ENCODE peak calls at places on chromosomes 1 and 21, in six cellular contexts. C is GM12891, K is H1, N is K562, Z is GM12878, H is HepG2. B is an unnamed sample.
A peak's percentile ranks its signal among the peaks of the same experiment; 100 is the strongest.

GRCh38 chr1:86582161-86582560 is 35.3 kb downstream of the CLCA4 start:
- DNase-seq in C (no peak), K (no peak), N (no peak), Z (no peak), H (no peak), B (no peak)

GRCh38 chr1:180227843-180228647 is 2.0 kb upstream of the LHX4 start:
- DNase-seq in C (no peak), K (no peak), N (no peak), Z (no peak), H (no peak), B (no peak)

GRCh38 chr1:57296726-57297252 is 127.1 kb downstream of the DAB1 start:
- DNase-seq in C (no peak), K (no peak), N (no peak), Z (no peak), H (no peak), B (no peak)

GRCh38 chr1:76949503-76949902 is 82.2 kb downstream of the ST6GALNAC5 start:
- DNase-seq in C (no peak), K (no peak), N (no peak), Z (no peak), H (no peak), B (no peak)

GRCh38 chr21:42193131-42193671 is 25.7 kb upstream of the ABCG1 start:
- DNase-seq in C (no peak), K (no peak), N (no peak), Z (no peak), H (no peak), B (no peak)

GRCh38 chr1:165354739-165355138 is 1.8 kb downstream of the LMX1A start:
- DNase-seq in C (no peak), K (no peak), N (no peak), Z (no peak), H (no peak), B (no peak)

GRCh38 chr1:212073490-212073889 is 37.9 kb downstream of the DTL start:
- DNase-seq in C (no peak), K (no peak), N (no peak), Z (no peak), H (no peak), B (no peak)

GRCh38 chr1:169117599-169117998 is 11.1 kb downstream of the ATP1B1 start:
- DNase-seq in C (no peak), K (no peak), N (no peak), Z (no peak), H (no peak), B (no peak)

GRCh38 chr1:212782422-212783154 is 9.0 kb downstream of the NSL1 start:
- DNase-seq in C (no peak), K (no peak), N (peak; percentile 23), Z (no peak), H (peak; percentile 3), B (no peak)

GRCh38 chr1:12437629-12438028 is 180.4 kb downstream of the DHRS3 start:
- DNase-seq in C (no peak), K (no peak), N (no peak), Z (no peak), H (peak; percentile 65), B (no peak)

GRCh38 chr1:21311016-21311415 is 20.8 kb upstream of the ECE1 start:
- DNase-seq in C (no peak), K (no peak), N (no peak), Z (no peak), H (peak; percentile 87), B (no peak)

GRCh38 chr1:46613661-46614603 is 2.7 kb downstream of the MOB3C start:
- DNase-seq in C (peak; percentile 61), K (peak; percentile 83), N (peak; percentile 35), Z (peak; percentile 42), H (no peak), B (peak; percentile 34)

GRCh38 chr1:149927535-149928387 is at the start of gene SF3B4:
- DNase-seq in C (peak; percentile 78), K (peak; percentile 92), N (peak; percentile 96), Z (peak; percentile 72), H (peak; percentile 87), B (peak; percentile 82)

GRCh38 chr1:244730934-244731434 is 78.1 kb downstream of the DESI2 start:
- DNase-seq in C (no peak), K (peak; percentile 68), N (no peak), Z (no peak), H (no peak), B (no peak)

GRCh38 chr1:226644541-226645176 is 94.4 kb downstream of the ITPKB start:
- DNase-seq in C (no peak), K (no peak), N (no peak), Z (no peak), H (no peak), B (no peak)

GRCh38 chr21:33976082-33976979 is 60.7 kb upstream of the ATP5PO start:
- DNase-seq in C (no peak), K (peak; percentile 43), N (peak; percentile 87), Z (peak; percentile 90), H (peak; percentile 65), B (no peak)

GRCh38 chr1:4305526-4306301 is 348.7 kb upstream of the AJAP1 start:
- DNase-seq in C (no peak), K (no peak), N (no peak), Z (no peak), H (no peak), B (no peak)

GRCh38 chr1:38376577-38376976 is 330.0 kb upstream of the POU3F1 start:
- DNase-seq in C (no peak), K (no peak), N (no peak), Z (no peak), H (no peak), B (no peak)

GRCh38 chr1:182113879-182114626 is 52.5 kb upstream of the ZNF648 start:
- DNase-seq in C (no peak), K (peak; percentile 44), N (no peak), Z (no peak), H (peak; percentile 32), B (no peak)

GRCh38 chr1:84836145-84836544 is 56.9 kb downstream of the LPAR3 start:
- DNase-seq in C (no peak), K (no peak), N (no peak), Z (no peak), H (no peak), B (no peak)

GRCh38 chr1:36517415-36517814 is 34.7 kb upstream of the CSF3R start:
- DNase-seq in C (no peak), K (no peak), N (peak; percentile 85), Z (no peak), H (no peak), B (no peak)

GRCh38 chr1:54307305-54307704 is 98.9 kb downstream of the SSBP3 start:
- DNase-seq in C (no peak), K (no peak), N (no peak), Z (no peak), H (no peak), B (no peak)

GRCh38 chr1:200968469-200969410 is 54.8 kb downstream of the KIF21B start:
- DNase-seq in C (no peak), K (no peak), N (no peak), Z (no peak), H (no peak), B (no peak)

GRCh38 chr1:46244656-46245371 is 2.7 kb upstream of the RAD54L start:
- DNase-seq in C (peak; percentile 38), K (no peak), N (peak; percentile 48), Z (no peak), H (no peak), B (no peak)

GRCh38 chr1:152035406-152036315 is 1.1 kb downstream of the S100A11 start:
- DNase-seq in C (no peak), K (no peak), N (peak; percentile 68), Z (no peak), H (no peak), B (no peak)

GRCh38 chr1:62175568-62176179 is 19.0 kb upstream of the L1TD1 start:
- DNase-seq in C (no peak), K (peak; percentile 71), N (peak; percentile 46), Z (no peak), H (peak; percentile 47), B (no peak)

GRCh38 chr1:156616463-156616862 is 2.8 kb upstream of the HAPLN2 start:
- DNase-seq in C (no peak), K (no peak), N (peak; percentile 95), Z (no peak), H (peak; percentile 81), B (no peak)
- TF ChIP-seq TAF1 in C (no peak), K (no peak), N (no peak), Z (no peak), H (no peak), B (no peak)

DNA sequence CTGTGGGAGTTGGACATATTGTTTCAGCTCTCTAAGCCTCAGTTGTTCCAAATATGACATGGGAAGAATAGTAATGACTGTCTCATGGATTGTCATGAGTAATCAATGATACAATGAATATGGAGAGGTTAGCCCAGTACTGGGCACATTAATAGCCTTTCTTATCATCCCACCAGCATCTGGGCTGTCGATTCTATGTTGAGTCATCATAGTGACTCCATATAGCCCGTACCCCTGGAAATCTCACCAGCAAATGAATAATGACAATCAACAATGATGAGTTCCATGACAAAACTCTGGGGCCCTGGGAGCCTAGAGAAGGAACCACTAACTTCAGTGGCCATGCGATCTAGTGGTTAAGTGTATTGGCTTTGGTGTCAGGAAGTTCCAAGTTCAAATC is 39.7 kb upstream of the GJB5 start:
- DNase-seq in C (no peak), K (no peak), N (no peak), Z (no peak), H (no peak), B (no peak)
- TF ChIP-seq POLR2A in C (no peak), K (no peak), N (no peak), Z (no peak), H (no peak), B (no peak)

DNA sequence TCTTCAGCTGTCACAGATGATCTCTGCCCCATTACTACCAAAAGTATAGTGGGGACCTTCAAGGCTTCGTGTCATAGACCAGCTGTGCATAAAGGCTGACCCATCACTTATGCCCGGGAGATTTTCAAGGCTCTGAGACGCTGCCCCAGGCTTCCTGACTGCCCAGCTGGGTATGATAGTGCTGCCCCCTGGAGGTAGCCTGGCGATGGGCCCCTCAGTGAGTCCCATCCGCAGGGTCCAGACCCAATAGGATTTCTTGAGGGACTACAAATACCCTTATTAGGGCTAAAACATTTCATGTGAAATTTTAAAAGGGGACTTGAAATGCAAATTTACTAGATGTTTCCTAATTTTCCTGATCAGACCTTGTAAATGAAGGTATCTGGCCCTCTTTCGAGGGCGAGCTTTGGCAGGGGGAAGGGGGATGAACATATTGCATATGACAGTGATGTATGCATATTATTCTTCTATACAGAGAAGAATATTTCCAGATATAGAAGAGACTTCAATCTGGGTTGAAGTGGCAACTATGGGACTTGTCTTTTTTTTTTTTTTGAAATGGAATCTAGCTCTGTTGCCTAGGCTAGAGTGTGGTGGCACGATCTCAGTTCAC is 11.7 kb upstream of the FCMR start:
- DNase-seq in C (peak; percentile 49), K (peak; percentile 86), N (peak; percentile 71), Z (no peak), H (no peak), B (peak; percentile 58)
- TF ChIP-seq POLR2AphosphoS5 in C (no peak), K (no peak), N (no peak), Z (no peak), H (no peak), B (no peak)

DNA sequence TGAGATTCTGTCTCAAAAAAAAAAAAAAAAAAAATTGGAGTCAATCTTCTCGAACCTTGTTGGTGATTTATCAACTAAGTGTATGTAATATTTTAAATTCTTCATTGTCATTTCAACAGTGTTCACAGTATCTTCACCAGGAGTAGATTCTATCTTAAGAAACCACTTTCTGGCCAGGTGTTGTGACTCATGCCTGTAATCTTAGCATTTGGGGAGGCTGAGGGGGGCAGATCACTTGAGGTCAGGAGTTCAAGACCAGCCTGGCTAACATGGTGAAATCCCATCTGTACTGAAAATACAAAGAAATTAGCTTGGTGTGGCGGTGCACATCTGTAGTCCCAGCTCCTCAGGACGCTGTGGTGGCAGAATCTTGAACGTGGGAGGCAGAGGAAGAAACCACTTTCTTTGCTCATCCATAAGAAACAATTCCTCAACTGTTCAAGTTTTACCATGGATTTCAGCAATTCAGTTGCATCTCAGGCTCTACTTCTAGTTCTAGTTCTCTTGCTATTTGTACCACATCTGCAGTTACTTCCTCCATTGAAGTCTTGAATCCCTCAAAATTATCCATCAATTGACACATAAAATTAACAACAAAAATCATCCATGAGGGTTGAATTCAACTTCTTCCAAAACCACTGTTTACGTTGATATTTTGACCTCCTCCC is 30.4 kb upstream of the EYA3 start:
- DNase-seq in C (no peak), K (no peak), N (peak; percentile 39), Z (no peak), H (no peak), B (no peak)
- TF ChIP-seq TAF1 in C (no peak), K (no peak), N (no peak), Z (no peak), H (no peak), B (no peak)

B was measured in GM12892.